ENCODE peak calls at places on chromosomes 4 and X, in five cellular contexts. H is testis, X is chondrocyte, O is GM13976, U is fibroblast of pulmonary artery. M is an unnamed sample.

GRCh38 chr4:184312126-184312525 is 94.5 kb upstream of the ENPP6 start:
- DNase-seq in H (no peak), X (no peak), O (no peak), U (no peak), M (no peak)

GRCh38 chrX:137574784-137575298 is 8.9 kb downstream of the ZIC3 start:
- DNase-seq in H (no peak), X (no peak), O (no peak), U (no peak), M (no peak)

GRCh38 chr4:157722146-157722545 is 450.7 kb downstream of the GASK1B start:
- DNase-seq in H (no peak), X (no peak), O (no peak), U (no peak), M (no peak)

GRCh38 chr4:170004656-170005250 is 21.4 kb downstream of the MFAP3L start:
- DNase-seq in H (no peak), X (no peak), O (no peak), U (no peak), M (no peak)

GRCh38 chr4:165294907-165295306 is 32.6 kb upstream of the MSMO1 start:
- DNase-seq in H (no peak), X (no peak), O (peak; percentile 15), U (no peak), M (no peak)

GRCh38 chr4:69836321-69836720 is 23.6 kb downstream of the SULT1E1 start:
- DNase-seq in H (no peak), X (no peak), O (no peak), U (no peak), M (no peak)

GRCh38 chrX:77597090-77597489 is 149.9 kb downstream of the FGF16 start:
- DNase-seq in H (no peak), X (no peak), O (no peak), U (peak; percentile 59), M (no peak)

GRCh38 chrX:6021316-6022091 is 207.2 kb downstream of the NLGN4X start:
- DNase-seq in H (peak; percentile 54), X (no peak), O (peak; percentile 17), U (peak; percentile 10), M (peak; percentile 50)

GRCh38 chr4:876780-877179 is 50.9 kb upstream of the CPLX1 start:
- DNase-seq in H (no peak), X (no peak), O (no peak), U (no peak), M (peak; percentile 36)

GRCh38 chrX:154298312-154298711 is 2.7 kb downstream of the TKTL1 start:
- DNase-seq in H (no peak), X (peak; percentile 18), O (no peak), U (no peak), M (no peak)

GRCh38 chr4:83011779-83012630 is 1.4 kb upstream of the LIN54 start:
- DNase-seq in H (peak; percentile 49), X (no peak), O (peak; percentile 42), U (no peak), M (peak; percentile 44)

DNA sequence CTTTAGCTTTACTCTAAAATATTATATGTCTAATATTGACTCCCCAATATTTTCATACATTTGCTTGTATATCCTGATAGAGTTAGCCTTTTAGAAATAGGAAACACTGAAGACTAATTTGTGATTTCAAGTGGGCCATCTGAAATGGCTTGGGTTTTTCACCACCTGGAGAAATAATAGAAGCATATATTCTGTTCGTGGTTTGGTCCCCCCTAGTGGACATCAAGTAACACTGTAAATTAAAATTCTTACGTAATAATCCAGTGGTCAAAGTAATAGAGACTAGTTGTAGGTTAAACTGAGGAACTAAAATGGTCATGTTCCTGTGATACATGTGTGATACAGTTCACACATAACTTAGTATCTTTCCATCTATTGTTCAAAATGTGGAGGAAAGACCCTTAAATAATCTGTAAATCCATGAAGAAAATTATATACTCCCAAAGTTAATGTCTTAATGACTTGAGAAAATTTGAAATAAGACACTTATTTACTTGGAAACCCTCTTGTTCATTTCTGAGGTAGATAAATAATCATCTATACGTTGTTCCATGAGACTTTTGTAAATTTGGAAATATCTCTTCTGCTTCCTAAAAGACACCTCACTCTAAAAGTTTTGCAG is 79.8 kb upstream of the SMARCAD1 start:
- DNase-seq in H (no peak), X (no peak), O (peak; percentile 29), U (peak; percentile 52), M (no peak)
- TF ChIP-seq CTCF in H (peak; percentile 58), X (peak; percentile 85), O (peak; percentile 6), U (peak; percentile 69), M (peak; percentile 93)

GRCh38 chr4:16284050-16284449 is 57.8 kb upstream of the TAPT1 start:
- DNase-seq in H (no peak), X (no peak), O (no peak), U (no peak), M (no peak)

DNA sequence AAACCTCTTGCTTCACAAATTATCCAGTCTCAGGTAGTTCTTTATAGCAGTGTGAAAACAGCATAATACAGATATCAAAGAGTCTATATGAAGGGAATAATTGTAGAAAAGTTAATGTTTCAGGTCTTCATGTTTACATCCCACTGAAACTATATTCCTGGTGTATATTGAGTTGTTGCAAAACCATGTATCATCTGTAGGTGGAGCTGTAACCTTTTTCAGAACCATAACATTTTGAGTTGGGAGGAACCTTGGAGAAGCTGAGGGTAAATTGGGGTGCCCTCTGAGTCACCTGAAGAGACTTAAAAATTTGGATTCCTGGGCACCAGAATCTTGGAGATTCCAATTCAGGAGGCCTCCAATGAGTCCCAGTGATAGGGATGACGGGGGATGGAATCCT is 51.9 kb upstream of the TAPT1 start:
- DNase-seq in H (no peak), X (no peak), O (no peak), U (no peak), M (no peak)
- TF ChIP-seq CTCF in H (no peak), X (peak; percentile 57), O (no peak), U (peak; percentile 24), M (peak; percentile 24)

GRCh38 chr4:76948441-76949292 is 885 bp upstream of the SEPTIN11 start:
- DNase-seq in H (peak; percentile 77), X (peak; percentile 95), O (peak; percentile 92), U (peak; percentile 78), M (peak; percentile 64)
- TF ChIP-seq CTCF in H (no peak), X (peak; percentile 66), O (no peak), U (peak; percentile 1), M (no peak)

GRCh38 chrX:93585661-93586060 is 87.7 kb downstream of the NAP1L3 start:
- DNase-seq in H (no peak), X (no peak), O (no peak), U (no peak), M (no peak)

GRCh38 chrX:93594780-93595179 is 78.6 kb downstream of the NAP1L3 start:
- DNase-seq in H (peak; percentile 15), X (no peak), O (no peak), U (no peak), M (no peak)

GRCh38 chrX:93591398-93591797 is 82.0 kb downstream of the NAP1L3 start:
- DNase-seq in H (no peak), X (no peak), O (no peak), U (no peak), M (no peak)
- TF ChIP-seq CTCF in H (peak; percentile 10), X (peak; percentile 37), O (no peak), U (no peak), M (no peak)

GRCh38 chr4:101187837-101188236 is 159.5 kb downstream of the PPP3CA start:
- DNase-seq in H (no peak), X (no peak), O (no peak), U (no peak), M (no peak)
- TF ChIP-seq CTCF in H (no peak), X (peak; percentile 76), O (no peak), U (no peak), M (no peak)

GRCh38 chrX:40735318-40736169 is at the start of gene MED14:
- DNase-seq in H (peak; percentile 90), X (no peak), O (peak; percentile 85), U (peak; percentile 87), M (peak; percentile 77)
- TF ChIP-seq CTCF in H (no peak), X (peak; percentile 75), O (peak; percentile 44), U (peak; percentile 37), M (peak; percentile 57)

GRCh38 chrX:152652467-152652866 is 14.8 kb downstream of the GABRQ start:
- DNase-seq in H (no peak), X (no peak), O (no peak), U (no peak), M (no peak)

GRCh38 chrX:152663086-152663485 is 25.4 kb downstream of the GABRQ start:
- DNase-seq in H (no peak), X (no peak), O (no peak), U (no peak), M (no peak)

GRCh38 chrX:152656890-152657289 is 19.2 kb downstream of the GABRQ start:
- DNase-seq in H (no peak), X (no peak), O (no peak), U (no peak), M (no peak)

GRCh38 chrX:152656087-152656486 is 18.4 kb downstream of the GABRQ start:
- DNase-seq in H (no peak), X (no peak), O (no peak), U (no peak), M (no peak)

DNA sequence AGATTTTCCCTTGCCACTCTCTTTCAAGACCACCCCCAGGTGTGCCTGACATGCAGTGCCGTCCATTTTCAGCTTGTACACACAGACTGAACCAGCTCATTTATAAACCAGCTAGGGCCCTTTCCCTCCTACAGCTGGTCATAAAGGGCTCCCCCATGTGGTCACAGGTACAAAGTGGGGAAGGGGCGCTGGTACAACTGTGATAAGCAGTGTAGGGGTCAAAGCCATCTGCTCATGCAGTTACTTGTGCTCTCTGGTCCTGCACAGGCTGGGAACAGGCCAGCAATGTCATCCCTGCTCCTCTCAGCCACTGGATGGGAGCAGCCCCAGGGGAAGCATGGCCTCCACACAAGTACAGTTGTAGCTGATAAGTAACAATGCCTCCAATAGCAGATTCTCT is 20.6 kb downstream of the GABRQ start:
- DNase-seq in H (no peak), X (no peak), O (no peak), U (no peak), M (peak; percentile 25)
- TF ChIP-seq CTCF in H (no peak), X (no peak), O (no peak), U (no peak), M (no peak)